ENCODE peak calls at places on chromosome 21, in six cellular contexts. O, F, K, C, Z and B are unnamed samples.

GRCh38 chr21:43343992-43344886 is 82.7 kb downstream of the SIK1 start:
- DNase-seq in F (no peak), K (no peak), Z (no peak), O (no peak), C (no peak), B (no peak)

GRCh38 chr21:15517394-15517793 is 212.4 kb upstream of the USP25 start:
- DNase-seq in O (no peak), Z (no peak), C (no peak), F (no peak), K (no peak), B (no peak)

GRCh38 chr21:46211786-46212720 is 16.5 kb downstream of the LSS start:
- DNase-seq in K (no peak), O (no peak), C (no peak), Z (no peak), F (peak; percentile 55), B (no peak)

GRCh38 chr21:17442174-17442573 is 70.7 kb upstream of the CXADR start:
- DNase-seq in F (no peak), K (no peak), O (no peak), C (no peak), Z (no peak), B (no peak)

GRCh38 chr21:28943631-28944030 is 49.0 kb downstream of the LTN1 start:
- DNase-seq in K (no peak), Z (no peak), F (no peak), O (no peak), C (peak; percentile 28), B (no peak)

GRCh38 chr21:28447453-28447852 is 545.2 kb downstream of the LTN1 start:
- DNase-seq in O (no peak), F (no peak), Z (no peak), K (no peak), C (peak; percentile 68), B (no peak)

GRCh38 chr21:15703932-15704331 is 25.9 kb upstream of the USP25 start:
- DNase-seq in O (no peak), F (no peak), Z (no peak), K (no peak), C (no peak), B (no peak)

GRCh38 chr21:34967509-34968289 is 81.4 kb downstream of the RUNX1 start:
- DNase-seq in O (no peak), Z (no peak), F (no peak), K (peak; percentile 80), C (peak; percentile 35), B (no peak)

GRCh38 chr21:46307625-46308024 is 16.0 kb downstream of the C21orf58 start:
- DNase-seq in F (no peak), O (no peak), Z (no peak), C (peak; percentile 73), K (no peak), B (peak; percentile 39)

GRCh38 chr21:28473530-28474225 is 519.0 kb downstream of the LTN1 start:
- DNase-seq in C (peak; percentile 61), F (no peak), K (no peak), O (no peak), Z (no peak), B (no peak)

GRCh38 chr21:34545079-34545884 is 33.3 kb upstream of the KCNE1 start:
- DNase-seq in O (no peak), Z (no peak), C (peak; percentile 73), K (peak; percentile 87), F (no peak), B (no peak)

GRCh38 chr21:42684109-42684916 is 30.9 kb downstream of the PDE9A start:
- DNase-seq in C (no peak), O (no peak), Z (no peak), F (peak; percentile 41), K (peak; percentile 81), B (no peak)

GRCh38 chr21:29293495-29293894 is 5.2 kb upstream of the BACH1 start:
- DNase-seq in K (peak; percentile 93), Z (no peak), F (peak; percentile 80), C (no peak), O (no peak), B (no peak)

GRCh38 chr21:46345861-46346260 is 21.9 kb downstream of the PCNT start:
- DNase-seq in K (no peak), C (no peak), F (no peak), Z (no peak), O (no peak), B (no peak)

GRCh38 chr21:15852146-15852545 is 122.4 kb downstream of the USP25 start:
- DNase-seq in O (no peak), F (no peak), Z (no peak), C (no peak), K (no peak), B (no peak)

GRCh38 chr21:15064576-15065380 is at the start of gene NRIP1:
- DNase-seq in C (peak; percentile 87), Z (peak; percentile 93), F (peak; percentile 98), K (peak; percentile 63), O (peak; percentile 76), B (peak; percentile 94)

GRCh38 chr21:21003701-21004100 is 5.5 kb downstream of the NCAM2 start:
- DNase-seq in Z (no peak), K (peak; percentile 45), F (no peak), C (peak; percentile 37), O (no peak), B (peak; percentile 6)

GRCh38 chr21:43771698-43772367 is 4.3 kb downstream of the CSTB start:
- DNase-seq in Z (no peak), K (peak; percentile 48), O (no peak), F (no peak), C (no peak), B (no peak)

GRCh38 chr21:21373969-21374368 is 375.8 kb downstream of the NCAM2 start:
- DNase-seq in K (no peak), F (no peak), C (no peak), O (no peak), Z (no peak), B (no peak)

GRCh38 chr21:46317710-46318463 is 5.8 kb downstream of the C21orf58 start:
- DNase-seq in F (no peak), O (no peak), Z (no peak), K (no peak), C (no peak), B (no peak)

GRCh38 chr21:17597680-17598079 is 15.0 kb downstream of the BTG3 start:
- DNase-seq in F (no peak), C (no peak), O (no peak), Z (no peak), K (no peak), B (no peak)

GRCh38 chr21:22258821-22259220 is 1260.6 kb downstream of the NCAM2 start:
- DNase-seq in O (no peak), Z (no peak), C (no peak), F (no peak), K (no peak), B (no peak)

GRCh38 chr21:25039461-25040380 is 567.6 kb downstream of the MRPL39 start:
- DNase-seq in C (peak; percentile 5), O (no peak), Z (no peak), F (no peak), K (peak; percentile 49), B (no peak)

DNA sequence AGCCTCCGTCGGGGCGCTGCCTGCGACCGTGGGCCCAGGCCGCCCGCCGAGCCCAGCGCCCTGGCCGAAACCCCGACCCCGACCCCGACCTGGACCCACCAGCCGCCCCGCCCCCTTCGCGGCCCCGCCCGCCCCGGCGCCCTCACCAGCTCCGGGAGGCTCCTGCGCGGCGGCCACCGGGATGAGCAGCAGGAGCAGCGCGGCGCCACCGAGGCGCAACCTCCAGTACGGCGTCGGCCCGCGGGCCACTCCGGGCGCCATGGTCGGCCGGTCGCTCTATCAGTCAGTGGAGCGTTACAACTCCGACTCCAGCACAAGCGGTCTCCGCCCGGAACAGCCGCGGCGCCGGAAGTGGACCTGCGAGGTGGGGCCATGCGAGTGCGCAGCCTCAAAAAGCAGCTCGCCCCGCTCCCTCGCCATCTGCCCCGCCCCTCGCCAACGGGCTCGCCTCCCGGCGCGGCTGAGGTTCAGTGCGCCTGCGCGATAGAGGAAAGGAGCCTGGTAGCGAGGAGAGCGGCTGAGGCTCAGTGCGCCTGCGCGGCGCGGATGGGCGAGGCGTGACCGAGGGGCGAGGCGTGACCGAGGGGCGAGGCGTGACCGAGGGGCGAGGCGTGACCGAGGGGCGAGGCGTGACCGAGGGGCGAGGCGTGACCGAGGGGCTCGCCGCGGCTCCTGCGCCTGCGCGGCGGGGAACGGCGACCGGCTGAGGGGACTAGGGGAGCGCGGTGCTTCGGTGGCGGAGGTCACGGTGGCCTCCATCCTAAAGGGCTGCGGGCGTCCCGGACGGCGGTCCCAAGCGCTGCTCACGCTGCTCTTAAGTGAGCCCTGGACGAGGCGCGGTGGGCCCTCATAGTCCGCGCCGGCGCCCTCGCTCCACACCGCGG is at the start of gene PTTG1IP:
- DNase-seq in O (peak; percentile 98), F (peak; percentile 100), C (peak; percentile 94), Z (peak; percentile 99), K (peak; percentile 95), B (peak; percentile 100)
- TF ChIP-seq POLR2A in O (peak; percentile 77), F (no peak), C (peak; percentile 83), Z (peak; percentile 63), K (peak; percentile 72), B (peak; percentile 79)

GRCh38 chr21:36156815-36157670 is at the start of gene DOP1B:
- DNase-seq in K (peak; percentile 66), O (no peak), F (no peak), C (no peak), Z (no peak), B (no peak)
- TF ChIP-seq POLR2A in K (peak; percentile 69), O (peak; percentile 78), F (no peak), C (no peak), Z (peak; percentile 30), B (peak; percentile 35)

GRCh38 chr21:41460578-41461527 is 34.8 kb downstream of the MX1 start:
- DNase-seq in K (peak; percentile 68), F (peak; percentile 90), Z (peak; percentile 67), O (peak; percentile 53), C (peak; percentile 72), B (peak; percentile 30)
- TF ChIP-seq POLR2A in K (no peak), F (no peak), Z (no peak), O (no peak), C (no peak), B (no peak)

DNA sequence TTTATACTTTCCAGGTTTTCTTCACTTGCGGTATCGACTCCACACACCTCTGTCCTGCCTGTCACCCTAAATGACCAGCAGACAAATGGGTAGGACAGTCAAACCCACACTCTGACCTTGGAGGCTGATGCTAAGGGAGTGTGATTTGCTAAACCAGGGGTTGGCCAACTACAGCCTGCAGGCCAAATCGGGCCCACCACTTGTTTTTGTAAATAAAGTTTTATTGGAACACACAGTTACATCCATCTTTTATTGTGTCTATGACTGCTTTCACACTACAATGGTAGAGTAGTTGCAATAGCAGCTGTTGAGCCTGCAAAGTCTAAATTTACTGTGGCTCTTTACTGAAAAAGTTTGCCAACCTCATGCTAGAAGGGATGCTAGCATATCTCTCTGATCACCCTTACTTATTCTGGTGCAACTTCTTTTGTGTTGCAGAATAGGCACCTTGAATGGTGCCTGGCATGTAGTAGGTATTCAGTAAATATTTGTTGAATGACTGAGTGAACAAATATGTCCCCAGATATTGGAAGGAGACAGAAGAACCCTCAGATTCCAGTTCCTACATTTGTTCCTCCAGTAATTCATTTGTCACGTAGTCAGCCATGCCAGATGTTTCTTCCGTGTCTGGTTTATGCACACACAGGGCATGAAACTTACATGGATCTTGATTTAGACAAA is 18.6 kb downstream of the IFNGR2 start:
- DNase-seq in K (no peak), Z (no peak), O (no peak), C (no peak), F (no peak), B (no peak)
- TF ChIP-seq POLR2A in K (no peak), Z (no peak), O (no peak), C (no peak), F (no peak), B (no peak)

GRCh38 chr21:38809170-38809878 is 3.6 kb downstream of the ETS2 start:
- DNase-seq in F (no peak), Z (no peak), O (no peak), K (peak; percentile 36), C (no peak), B (no peak)
- TF ChIP-seq POLR2A in F (no peak), Z (no peak), O (no peak), K (no peak), C (no peak), B (peak; percentile 8)